ENCODE peak calls at places on chromosomes 16 and 17, in eight cellular contexts. J is NCI-H1417, V is Panc1, E is thyroid gland, K is nephron progenitor cell, W is substantia nigra, Q is ureter, O is RWPE1. D is an unnamed sample.

GRCh38 chr17:80381416-80381923 is 33.5 kb upstream of the ENDOV start:
- DNase-seq in J (no peak), V (no peak), E (no peak), K (no peak), W (no peak), Q (no peak), O (no peak), D (no peak)

GRCh38 chr16:50509521-50510341 is 38.5 kb upstream of the NKD1 start:
- DNase-seq in J (no peak), V (peak), E (no peak), K (no peak), W (peak), Q (no peak), O (no peak), D (peak)

GRCh38 chr16:55941552-55941951 is 66.4 kb upstream of the CES5A start:
- DNase-seq in J (no peak), V (no peak), E (no peak), K (no peak), W (no peak), Q (no peak), O (no peak), D (no peak)

GRCh38 chr17:79136596-79136995 is 62.0 kb downstream of the ENGASE start:
- DNase-seq in J (no peak), V (no peak), E (no peak), K (no peak), W (no peak), Q (no peak), O (no peak), D (no peak)

GRCh38 chr16:1650131-1650530 is 27.9 kb upstream of the JPT2 start:
- DNase-seq in J (no peak), V (no peak), E (no peak), K (no peak), W (no peak), Q (no peak), O (no peak), D (no peak)

GRCh38 chr17:4433515-4434031 is at the start of gene SPNS3:
- DNase-seq in J (no peak), V (no peak), E (no peak), K (no peak), W (peak), Q (no peak), O (no peak), D (no peak)

GRCh38 chr16:60200161-60200560 is 1466.0 kb upstream of the GOT2 start:
- DNase-seq in J (no peak), V (no peak), E (no peak), K (no peak), W (no peak), Q (no peak), O (no peak), D (no peak)

GRCh38 chr16:57196753-57197152 is 10.6 kb downstream of the RSPRY1 start:
- DNase-seq in J (no peak), V (no peak), E (no peak), K (no peak), W (no peak), Q (no peak), O (no peak), D (no peak)

GRCh38 chr16:75483222-75483621 is 12.0 kb downstream of the CHST6 start:
- DNase-seq in J (no peak), V (no peak), E (no peak), K (no peak), W (no peak), Q (no peak), O (peak), D (no peak)

GRCh38 chr17:68135141-68135887 is 99.8 kb downstream of the KPNA2 start:
- DNase-seq in J (no peak), V (no peak), E (no peak), K (no peak), W (no peak), Q (no peak), O (no peak), D (no peak)

GRCh38 chr17:29607557-29608195 is 14.7 kb downstream of the ANKRD13B start:
- DNase-seq in J (no peak), V (no peak), E (no peak), K (no peak), W (no peak), Q (no peak), O (no peak), D (no peak)

GRCh38 chr17:80395402-80396151 is 19.4 kb upstream of the ENDOV start:
- DNase-seq in J (no peak), V (no peak), E (no peak), K (no peak), W (no peak), Q (no peak), O (peak), D (no peak)

GRCh38 chr17:2395258-2396170 is 5.3 kb downstream of the MNT start:
- DNase-seq in J (peak), V (no peak), E (no peak), K (no peak), W (peak), Q (peak), O (no peak), D (no peak)

GRCh38 chr17:48025904-48026502 is 11.6 kb downstream of the COPZ2 start:
- DNase-seq in J (no peak), V (no peak), E (no peak), K (no peak), W (no peak), Q (no peak), O (no peak), D (no peak)

GRCh38 chr17:17709815-17710321 is 28.6 kb downstream of the RAI1 start:
- DNase-seq in J (no peak), V (no peak), E (no peak), K (no peak), W (no peak), Q (no peak), O (no peak), D (no peak)

GRCh38 chr17:79947351-79948031 is 88.2 kb downstream of the TBC1D16 start:
- DNase-seq in J (no peak), V (no peak), E (no peak), K (peak), W (no peak), Q (no peak), O (peak), D (no peak)

GRCh38 chr17:64658931-64659330 is 3.2 kb downstream of the SMURF2 start:
- DNase-seq in J (no peak), V (no peak), E (no peak), K (no peak), W (no peak), Q (no peak), O (no peak), D (no peak)

GRCh38 chr17:17137731-17138585 is 68.2 kb downstream of the PLD6 start:
- DNase-seq in J (no peak), V (no peak), E (no peak), K (no peak), W (no peak), Q (no peak), O (no peak), D (no peak)

GRCh38 chr16:72637306-72637705 is 410.6 kb downstream of the ZFHX3 start:
- DNase-seq in J (no peak), V (no peak), E (no peak), K (no peak), W (no peak), Q (no peak), O (peak), D (no peak)

GRCh38 chr16:6193718-6194117 is 1096.1 kb upstream of the EEF2KMT start:
- DNase-seq in J (no peak), V (no peak), E (peak), K (peak), W (no peak), Q (no peak), O (peak), D (peak)

GRCh38 chr16:57906385-57907316 is 64.3 kb downstream of the CNGB1 start:
- DNase-seq in J (no peak), V (no peak), E (peak), K (peak), W (peak), Q (no peak), O (no peak), D (peak)

GRCh38 chr17:31394544-31394943 is 3.1 kb downstream of the RAB11FIP4 start:
- DNase-seq in J (no peak), V (no peak), E (peak), K (peak), W (peak), Q (peak), O (peak), D (peak)

GRCh38 chr16:81553080-81553813 is 108.6 kb downstream of the CMIP start:
- DNase-seq in J (no peak), V (no peak), E (peak), K (no peak), W (no peak), Q (no peak), O (no peak), D (no peak)

GRCh38 chr16:23148513-23149266 is 562 bp downstream of the USP31 start:
- DNase-seq in J (peak), V (no peak), E (peak), K (peak), W (peak), Q (peak), O (peak), D (peak)

GRCh38 chr17:32440722-32441121 is 3.6 kb upstream of the PSMD11 start:
- DNase-seq in J (no peak), V (no peak), E (no peak), K (no peak), W (no peak), Q (no peak), O (no peak), D (no peak)

GRCh38 chr17:50636804-50637195 is 2.1 kb downstream of the ABCC3 start:
- DNase-seq in J (no peak), V (no peak), E (no peak), K (no peak), W (no peak), Q (no peak), O (no peak), D (no peak)

GRCh38 chr16:78639775-78640174 is 540.3 kb downstream of the WWOX start:
- DNase-seq in J (no peak), V (no peak), E (no peak), K (no peak), W (no peak), Q (no peak), O (no peak), D (no peak)

GRCh38 chr16:4370151-4370550 is 1.5 kb upstream of the VASN start:
- DNase-seq in J (no peak), V (no peak), E (no peak), K (no peak), W (no peak), Q (no peak), O (no peak), D (no peak)

GRCh38 chr17:40218740-40219072 is 398 bp upstream of the WIPF2 start:
- DNase-seq in J (peak), V (no peak), E (peak), K (peak), W (peak), Q (peak), O (peak), D (peak)

GRCh38 chr16:3137267-3137666 is 2.4 kb downstream of the ZNF213 start:
- DNase-seq in J (no peak), V (no peak), E (no peak), K (no peak), W (no peak), Q (no peak), O (no peak), D (no peak)

GRCh38 chr16:11393861-11394592 is 48.8 kb downstream of the RMI2 start:
- DNase-seq in J (no peak), V (no peak), E (no peak), K (no peak), W (no peak), Q (no peak), O (no peak), D (no peak)

GRCh38 chr16:86480444-86480843 is 29.9 kb upstream of the FOXF1 start:
- DNase-seq in J (no peak), V (no peak), E (no peak), K (no peak), W (peak), Q (no peak), O (no peak), D (no peak)

GRCh38 chr17:8056232-8056975 is 17.5 kb downstream of the ALOX15B start:
- DNase-seq in J (peak), V (no peak), E (peak), K (no peak), W (peak), Q (peak), O (no peak), D (no peak)